ENCODE peak calls at places on chromosomes 12 and 14, in six cellular contexts. X is GM23248; A is PC-9; J is tibial artery; S is cardiac muscle cell; B is CD4-positive, CD25-positive, alpha-beta regulatory T cell. T is an unnamed sample. For H3K27me3, the result is how much of the 10 kb centered on the place peaks cover.

GRCh38 chr14:100193417-100194357 is 34.2 kb upstream of the DEGS2 start:
- DNase-seq in X (no peak), A (no peak), J (no peak), S (no peak), B (peak), T (no peak)

GRCh38 chr12:94660436-94660835 is 10.1 kb upstream of the TMCC3 start:
- DNase-seq in X (no peak), A (no peak), J (no peak), S (no peak), B (no peak), T (no peak)

GRCh38 chr14:105999361-106000028 is 473.1 kb downstream of the TMEM121 start:
- DNase-seq in X (peak), A (no peak), J (no peak), S (no peak), B (peak), T (no peak)

GRCh38 chr12:2384533-2385328 is 331.9 kb downstream of the CACNA1C start:
- DNase-seq in X (peak), A (no peak), J (no peak), S (peak), B (no peak), T (peak)

GRCh38 chr14:23910081-23910875 is 43.3 kb upstream of the DHRS4 start:
- DNase-seq in X (peak), A (no peak), J (no peak), S (peak), B (peak), T (peak)

GRCh38 chr12:31323466-31324115 is 2.4 kb downstream of the SINHCAF start:
- DNase-seq in X (peak), A (no peak), J (peak), S (peak), B (peak), T (peak)

GRCh38 chr12:62832528-62832927 is 102.4 kb downstream of the PPM1H start:
- DNase-seq in X (no peak), A (no peak), J (no peak), S (no peak), B (no peak), T (no peak)

GRCh38 chr14:65073605-65074201 is 28.6 kb downstream of the MAX start:
- DNase-seq in X (no peak), A (no peak), J (no peak), S (no peak), B (no peak), T (no peak)

GRCh38 chr12:21428241-21428640 is 9.2 kb upstream of the PYROXD1 start:
- DNase-seq in X (peak), A (no peak), J (no peak), S (no peak), B (no peak), T (no peak)

GRCh38 chr12:93536766-93537515 is 35.5 kb upstream of the SOCS2 start:
- DNase-seq in X (peak), A (no peak), J (no peak), S (no peak), B (peak), T (no peak)

GRCh38 chr14:22370084-22370847 is 218.8 kb downstream of the DAD1 start:
- DNase-seq in X (peak), A (peak), J (peak), S (peak), B (no peak), T (no peak)

GRCh38 chr14:31400031-31400638 is 20.2 kb downstream of the HEATR5A start:
- DNase-seq in X (no peak), A (no peak), J (no peak), S (no peak), B (peak), T (no peak)

GRCh38 chr12:66620703-66621102 is 58.2 kb downstream of the GRIP1 start:
- DNase-seq in X (no peak), A (no peak), J (no peak), S (no peak), B (no peak), T (no peak)

GRCh38 chr12:84786622-84787021 is 126.0 kb downstream of the SLC6A15 start:
- DNase-seq in X (no peak), A (no peak), J (no peak), S (no peak), B (no peak), T (no peak)

GRCh38 chr12:14567311-14568195 is at the start of gene PLBD1:
- DNase-seq in X (peak), A (peak), J (peak), S (peak), B (no peak), T (peak)

GRCh38 chr12:128459067-128459466 is 192.1 kb downstream of the TMEM132C start:
- DNase-seq in X (no peak), A (no peak), J (no peak), S (no peak), B (no peak), T (no peak)

GRCh38 chr12:94498698-94499097 is 39.0 kb upstream of the CEP83 start:
- DNase-seq in X (no peak), A (no peak), J (no peak), S (no peak), B (no peak), T (no peak)

GRCh38 chr14:75229576-75229922 is 49.1 kb upstream of the FOS start:
- DNase-seq in X (no peak), A (peak), J (no peak), S (peak), B (no peak), T (no peak)

GRCh38 chr14:72892103-72892878 is 1.6 kb downstream of the DPF3 start:
- DNase-seq in X (peak), A (no peak), J (no peak), S (no peak), B (peak), T (no peak)

GRCh38 chr14:106044515-106044914 is 518.1 kb downstream of the TMEM121 start:
- DNase-seq in X (no peak), A (no peak), J (no peak), S (no peak), B (no peak), T (no peak)

GRCh38 chr12:132285311-132285741 is 44.1 kb downstream of the GALNT9 start:
- DNase-seq in X (no peak), A (no peak), J (no peak), S (no peak), B (no peak), T (no peak)

GRCh38 chr14:29462271-29462670 is 465.4 kb downstream of the PRKD1 start:
- DNase-seq in X (no peak), A (no peak), J (no peak), S (no peak), B (no peak), T (no peak)

GRCh38 chr14:58078471-58078870 is 73.5 kb downstream of the ARMH4 start:
- DNase-seq in X (peak), A (no peak), J (no peak), S (no peak), B (no peak), T (no peak)

GRCh38 chr14:100416921-100417451 is 93.8 kb downstream of the SLC25A47 start:
- DNase-seq in X (peak), A (peak), J (no peak), S (no peak), B (no peak), T (no peak)

GRCh38 chr12:104865080-104865479 is 93.0 kb downstream of the SLC41A2 start:
- DNase-seq in X (no peak), A (no peak), J (no peak), S (no peak), B (peak), T (no peak)

GRCh38 chr14:102071283-102071998 is 15.4 kb downstream of the HSP90AA1 start:
- DNase-seq in X (peak), A (peak), J (no peak), S (peak), B (no peak), T (no peak)

GRCh38 chr12:104048162-104048561 is 1.8 kb downstream of the GLT8D2 start:
- DNase-seq in X (no peak), A (no peak), J (no peak), S (no peak), B (no peak), T (no peak)

GRCh38 chr14:101817511-101818001 is 56.0 kb downstream of the PPP2R5C start:
- DNase-seq in X (no peak), A (no peak), J (no peak), S (no peak), B (peak), T (no peak)

GRCh38 chr12:19409376-19409775 is 29.9 kb upstream of the AEBP2 start:
- DNase-seq in X (peak), A (no peak), J (no peak), S (peak), B (no peak), T (no peak)

DNA sequence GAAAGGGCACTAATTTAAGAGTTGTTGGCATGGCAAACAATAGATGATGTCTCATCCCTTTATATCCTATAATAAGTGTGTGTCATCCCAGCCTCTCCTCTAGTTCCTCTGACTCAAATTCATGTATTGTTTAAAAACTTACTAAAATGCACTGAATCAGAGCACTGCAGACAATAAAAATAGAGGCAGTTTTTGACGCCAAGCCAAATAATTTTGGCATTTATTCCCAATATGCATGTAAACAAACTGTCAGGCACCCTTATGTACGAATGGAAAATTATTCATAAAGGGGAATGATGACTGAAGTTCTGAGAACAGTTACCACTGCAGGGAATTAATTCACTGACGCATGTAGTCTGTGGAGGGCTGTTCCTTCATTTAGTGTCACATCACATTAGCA is 57.9 kb upstream of the TMX1 start:
- DNase-seq in X (peak), A (no peak), J (no peak), S (peak), B (no peak), T (no peak)
- H3K4me3 ChIP-seq in X (no peak), A (no peak), J (no peak), S (no peak), B (no peak), T (no peak)

GRCh38 chr12:117098361-117099217 is 627 bp downstream of the TESC start:
- DNase-seq in X (no peak), A (no peak), J (no peak), S (no peak), B (peak), T (no peak)
- H3K27me3 ChIP-seq in X (half or more), A (half or more), J (under half), S (under half), B (under half), T (under half)

GRCh38 chr12:49672351-49673181 is 34.6 kb downstream of the FMNL3 start:
- DNase-seq in X (no peak), A (no peak), J (no peak), S (no peak), B (no peak), T (no peak)
- H3K4me3 ChIP-seq in X (no peak), A (no peak), J (no peak), S (no peak), B (peak), T (no peak)

GRCh38 chr12:49959570-49960473 is 1.9 kb upstream of the AQP5 start:
- DNase-seq in X (no peak), A (peak), J (no peak), S (peak), B (no peak), T (no peak)

GRCh38 chr12:49955899-49956662 is 5.5 kb downstream of the AQP2 start:
- DNase-seq in X (no peak), A (no peak), J (no peak), S (no peak), B (no peak), T (no peak)

GRCh38 chr12:49956663-49957569 is 4.8 kb upstream of the AQP5 start:
- DNase-seq in X (no peak), A (no peak), J (no peak), S (no peak), B (no peak), T (no peak)

GRCh38 chr12:49954863-49955830 is 4.6 kb downstream of the AQP2 start:
- DNase-seq in X (peak), A (no peak), J (no peak), S (no peak), B (peak), T (no peak)

DNA sequence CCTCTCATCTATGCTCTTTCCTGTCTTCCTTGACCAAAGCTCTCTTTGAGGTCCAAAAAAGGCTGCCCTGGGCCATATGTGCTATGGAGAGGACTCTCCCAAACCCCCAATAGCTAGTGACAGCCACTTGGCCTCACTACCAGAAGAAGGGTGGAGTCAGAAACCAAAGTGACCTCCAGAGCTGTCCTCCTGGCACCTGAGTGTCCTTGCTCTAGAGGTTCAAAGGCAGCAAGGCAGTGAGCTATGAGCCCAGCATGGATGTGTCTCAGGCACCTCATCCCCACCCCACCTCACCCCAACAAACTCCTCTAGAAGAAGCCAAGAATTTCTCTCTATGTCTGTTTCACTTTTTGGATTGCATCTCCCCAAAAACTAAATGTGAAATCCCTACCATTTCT is 4.1 kb upstream of the AQP5 start:
- DNase-seq in X (no peak), A (no peak), J (no peak), S (no peak), B (no peak), T (no peak)
- H3K27me3 ChIP-seq in X (half or more), A (under half), J (under half), S (half or more), B (under half), T (under half)

DNA sequence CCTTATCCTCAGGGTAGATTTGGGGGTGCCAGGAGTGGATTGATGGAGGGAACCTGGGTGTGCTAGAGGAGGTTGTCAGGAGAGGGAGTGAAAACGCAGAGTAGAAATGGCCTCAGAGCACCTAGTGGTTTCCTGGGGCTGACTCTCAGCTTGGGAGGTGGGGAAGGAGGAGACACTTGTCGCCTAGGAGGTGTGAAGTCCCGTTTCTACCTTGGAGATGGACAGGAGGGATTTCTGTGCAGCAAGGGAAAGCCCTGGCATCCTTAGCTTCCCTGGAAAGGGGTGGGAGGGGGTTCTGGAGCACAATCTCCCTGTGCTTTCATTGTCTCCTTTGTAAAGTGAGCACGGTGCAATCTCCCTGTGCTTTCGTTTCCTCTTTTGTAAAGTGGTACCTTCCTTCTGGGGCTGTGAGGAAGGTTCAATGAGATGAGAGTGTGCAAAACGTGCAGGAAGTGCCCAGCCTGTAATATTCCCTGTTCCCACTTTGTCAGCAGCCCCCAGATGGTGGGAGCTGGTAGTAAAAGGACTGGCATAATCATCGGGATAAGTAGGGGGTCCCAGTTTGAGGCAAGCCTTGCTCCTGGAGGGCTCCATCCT is 1.6 kb downstream of the OAS3 start:
- DNase-seq in X (no peak), A (no peak), J (no peak), S (no peak), B (peak), T (no peak)
- H3K4me3 ChIP-seq in X (no peak), A (no peak), J (no peak), S (no peak), B (peak), T (no peak)

GRCh38 chr14:60658909-60659585 is 9.8 kb upstream of the SIX1 start:
- DNase-seq in X (no peak), A (no peak), J (no peak), S (no peak), B (no peak), T (no peak)
- H3K27me3 ChIP-seq in X (under half), A (under half), J (under half), S (half or more), B (under half), T (under half)

T was measured in Caco-2.